ENCODE peak calls at places on chromosomes 3 and 15, in ten cellular contexts. D is heart left ventricle; M is stimulated activated CD8-positive, alpha-beta memory T cell treated with anti-CD3 and anti-CD28 coated beads, Interleukin-4, amount 100 ng/mL, for 4 hours; I is neural progenitor cell; F is NCI-H1436; G is astrocyte of the cerebellum; T is MCF 10A; O is stimulated activated effector memory CD8-positive, alpha-beta T cell treated with anti-CD3 and anti-CD28 coated beads, Interleukin-12 subunit alpha, Interleukin-12 subunit beta, amount 100 ng/mL, for 72 hours; W is EL; N is CD8-positive, alpha-beta memory T cell. K is an unnamed sample.

GRCh38 chr3:123792473-123793201 is 91.5 kb downstream of the MYLK start:
- DNase-seq in D (no peak), N (no peak), M (no peak), G (no peak), T (no peak), F (no peak), O (no peak), W (peak; percentile 83), I (no peak), K (no peak)

GRCh38 chr3:45095916-45096526 is 50.2 kb downstream of the CDCP1 start:
- DNase-seq in G (no peak), T (no peak), F (no peak), D (no peak), W (no peak), M (no peak), O (no peak), I (no peak), N (no peak), K (no peak)

GRCh38 chr15:71302861-71303410 is 187.7 kb downstream of the THSD4 start:
- DNase-seq in G (no peak), F (no peak), D (no peak), N (no peak), T (no peak), W (no peak), O (no peak), I (no peak), M (no peak), K (no peak)

GRCh38 chr3:39000008-39000450 is 51.7 kb downstream of the SCN11A start:
- DNase-seq in D (no peak), T (peak; percentile 55), F (no peak), M (no peak), W (peak; percentile 58), I (peak; percentile 79), G (peak; percentile 38), O (no peak), N (no peak), K (peak; percentile 45)

GRCh38 chr15:74891469-74891868 is 1.6 kb downstream of the MPI start:
- DNase-seq in N (no peak), M (no peak), I (no peak), G (no peak), D (no peak), F (no peak), T (no peak), W (no peak), O (no peak), K (no peak)

GRCh38 chr15:96296264-96296663 is 34.2 kb upstream of the NR2F2 start:
- DNase-seq in D (no peak), M (no peak), N (no peak), F (no peak), O (no peak), G (peak; percentile 34), T (peak; percentile 67), I (no peak), W (peak; percentile 88), K (no peak)

GRCh38 chr3:155239960-155240359 is 53.5 kb downstream of the STRIT1 start:
- DNase-seq in I (no peak), O (no peak), T (no peak), F (no peak), D (no peak), W (no peak), G (no peak), N (no peak), M (no peak), K (no peak)

GRCh38 chr15:91887321-91887720 is 33.8 kb downstream of the SLCO3A1 start:
- DNase-seq in F (no peak), M (no peak), D (peak; percentile 55), I (no peak), N (no peak), O (no peak), W (no peak), T (no peak), G (no peak), K (no peak)

GRCh38 chr15:61115241-61115640 is 113.9 kb downstream of the RORA start:
- DNase-seq in F (no peak), O (no peak), M (no peak), D (no peak), G (peak; percentile 89), N (no peak), W (peak; percentile 18), T (no peak), I (no peak), K (no peak)

GRCh38 chr15:60993008-60993407 is 236.1 kb downstream of the RORA start:
- DNase-seq in F (no peak), T (peak; percentile 8), W (peak; percentile 85), N (no peak), M (no peak), D (no peak), O (no peak), G (peak; percentile 69), I (no peak), K (no peak)

GRCh38 chr15:70289191-70289955 is 191.7 kb upstream of the TLE3 start:
- DNase-seq in T (peak; percentile 82), N (no peak), G (no peak), D (no peak), F (no peak), M (no peak), I (peak; percentile 31), W (peak; percentile 35), O (no peak), K (no peak)

GRCh38 chr15:22811640-22812039 is 25.2 kb downstream of the NIPA1 start:
- DNase-seq in I (peak; percentile 54), T (peak; percentile 34), D (no peak), N (no peak), G (no peak), F (no peak), O (no peak), W (peak; percentile 21), M (no peak), K (no peak)

GRCh38 chr15:67882487-67883227 is 42.8 kb upstream of the RNU6-1 start:
- DNase-seq in N (no peak), M (no peak), W (no peak), I (no peak), O (no peak), G (no peak), D (no peak), T (no peak), F (no peak), K (no peak)

GRCh38 chr3:138426211-138426610 is 8.2 kb upstream of the ESYT3 start:
- DNase-seq in D (no peak), W (peak; percentile 32), I (peak; percentile 46), O (no peak), M (no peak), G (no peak), N (no peak), T (no peak), F (no peak), K (no peak)

GRCh38 chr3:25229584-25229983 is 198.5 kb upstream of the RARB start:
- DNase-seq in D (no peak), W (no peak), O (no peak), F (no peak), I (peak; percentile 19), N (no peak), M (no peak), G (no peak), T (no peak), K (no peak)

GRCh38 chr3:159988617-159989251 is at the start of gene IL12A:
- DNase-seq in M (peak; percentile 82), O (peak; percentile 92), F (peak; percentile 43), W (peak; percentile 83), G (peak; percentile 36), N (peak; percentile 83), D (peak; percentile 81), I (peak; percentile 88), T (peak; percentile 78), K (no peak)

GRCh38 chr15:82093774-82094211 is 48.0 kb upstream of the MEX3B start:
- DNase-seq in G (peak; percentile 9), M (no peak), F (no peak), O (no peak), T (peak; percentile 90), D (no peak), I (no peak), N (no peak), W (peak; percentile 95), K (no peak)

GRCh38 chr3:140113983-140114923 is 179.3 kb downstream of the CLSTN2 start:
- DNase-seq in O (no peak), I (no peak), D (no peak), G (no peak), M (no peak), N (no peak), F (peak; percentile 17), W (no peak), T (no peak), K (no peak)

GRCh38 chr3:17111556-17111955 is 226.8 kb downstream of the PLCL2 start:
- DNase-seq in W (peak; percentile 37), I (no peak), M (no peak), F (no peak), D (no peak), O (no peak), G (no peak), N (no peak), T (peak; percentile 10), K (no peak)

GRCh38 chr3:43281020-43281419 is 5.3 kb upstream of the SNRK start:
- DNase-seq in N (no peak), M (no peak), W (no peak), G (no peak), D (no peak), T (no peak), O (no peak), I (no peak), F (no peak), K (no peak)

GRCh38 chr15:42144841-42145375 is 11.5 kb downstream of the PLA2G4F start:
- DNase-seq in G (no peak), D (no peak), I (no peak), N (no peak), F (no peak), M (no peak), O (no peak), W (no peak), T (no peak), K (no peak)

GRCh38 chr3:159532577-159532976 is 456.1 kb upstream of the IL12A start:
- DNase-seq in G (no peak), M (no peak), F (no peak), I (no peak), W (peak; percentile 30), T (no peak), N (no peak), D (no peak), O (no peak), K (no peak)

GRCh38 chr3:115986555-115987207 is 363.4 kb downstream of the GAP43 start:
- DNase-seq in N (no peak), G (no peak), T (peak; percentile 57), I (peak; percentile 47), M (no peak), F (peak; percentile 19), O (no peak), D (no peak), W (peak; percentile 60), K (no peak)

GRCh38 chr15:97504031-97504430 is 456.5 kb upstream of the ARRDC4 start:
- DNase-seq in F (no peak), G (peak; percentile 27), M (no peak), T (peak; percentile 90), N (no peak), D (no peak), O (no peak), W (peak; percentile 18), I (no peak), K (peak; percentile 56)

GRCh38 chr15:78076231-78077052 is 1.1 kb downstream of the TBC1D2B start:
- DNase-seq in N (no peak), W (no peak), D (no peak), I (peak; percentile 61), O (no peak), F (no peak), T (no peak), G (no peak), M (no peak), K (no peak)

GRCh38 chr15:58616171-58616570 is 133.3 kb downstream of the ADAM10 start:
- DNase-seq in I (no peak), M (no peak), W (no peak), O (no peak), T (no peak), D (no peak), G (no peak), F (no peak), N (no peak), K (no peak)